ENCODE peak calls at places on chromosomes 1 and 21, in seven cellular contexts. K is astrocyte, U is cardiac muscle cell, R is gastrocnemius medialis, J is thoracic aorta, T is MM.1S, Z is fibroblast of lung. A is an unnamed sample. For H3K27me3, the result is how much of the 10 kb centered on the place peaks cover.

GRCh38 chr1:183002267-183002666 is 21.0 kb upstream of the LAMC1 start:
- DNase-seq in U (no peak), Z (no peak), R (no peak), T (no peak), J (no peak), K (no peak), A (no peak)

GRCh38 chr1:190491404-190491803 is 13.7 kb upstream of the BRINP3 start:
- DNase-seq in U (no peak), K (no peak), J (no peak), T (no peak), R (no peak), Z (no peak), A (no peak)

GRCh38 chr1:25907473-25908058 is 1.3 kb upstream of the STMN1 start:
- DNase-seq in Z (no peak), K (no peak), R (no peak), J (no peak), U (no peak), T (no peak), A (no peak)

GRCh38 chr1:78003882-78004718 is 639 bp upstream of the DNAJB4 start:
- DNase-seq in K (peak), U (peak), J (no peak), Z (peak), R (peak), T (peak), A (no peak)

GRCh38 chr1:41239988-41240610 is 2.0 kb downstream of the SCMH1 start:
- DNase-seq in T (peak), U (peak), J (no peak), K (peak), R (no peak), Z (peak), A (no peak)

GRCh38 chr1:45172764-45173163 is 33.6 kb downstream of the ZSWIM5 start:
- DNase-seq in J (no peak), K (no peak), U (no peak), T (no peak), R (no peak), Z (no peak), A (no peak)

GRCh38 chr21:29187939-29188338 is 57.5 kb downstream of the MAP3K7CL start:
- DNase-seq in Z (peak), K (peak), U (peak), T (no peak), J (no peak), R (peak), A (no peak)

GRCh38 chr1:64664287-64664686 is 80.6 kb upstream of the RAVER2 start:
- DNase-seq in K (peak), J (no peak), U (no peak), T (no peak), Z (no peak), R (no peak), A (no peak)

GRCh38 chr1:41020654-41021053 is 871 bp downstream of the SLFNL1 start:
- DNase-seq in Z (no peak), T (no peak), K (no peak), U (no peak), R (no peak), J (no peak), A (no peak)

GRCh38 chr1:228989992-228990827 is 254.9 kb downstream of the RHOU start:
- DNase-seq in T (no peak), U (peak), Z (peak), J (peak), K (no peak), R (peak), A (peak)

GRCh38 chr1:31335007-31335406 is 37.9 kb downstream of the FABP3 start:
- DNase-seq in U (peak), Z (peak), T (peak), K (peak), J (no peak), R (no peak), A (no peak)

GRCh38 chr1:222996307-222996983 is 146.6 kb downstream of the TLR5 start:
- DNase-seq in K (peak), J (no peak), T (no peak), R (no peak), U (peak), Z (no peak), A (no peak)

GRCh38 chr1:115098979-115099692 is 9.8 kb upstream of the TSPAN2 start:
- DNase-seq in R (no peak), K (peak), T (peak), J (no peak), U (peak), Z (peak), A (peak)

GRCh38 chr1:76786232-76786631 is 81.0 kb upstream of the ST6GALNAC5 start:
- DNase-seq in J (no peak), R (no peak), U (no peak), Z (peak), T (no peak), K (no peak), A (no peak)

GRCh38 chr1:46394872-46395465 is 852 bp downstream of the FAAH start:
- DNase-seq in U (no peak), K (no peak), Z (no peak), T (peak), J (no peak), R (peak), A (no peak)

GRCh38 chr1:93200086-93200620 is 19.6 kb downstream of the CCDC18 start:
- DNase-seq in J (no peak), U (no peak), K (no peak), Z (no peak), R (no peak), T (no peak), A (no peak)

GRCh38 chr1:36517415-36517814 is 34.7 kb upstream of the CSF3R start:
- DNase-seq in K (no peak), R (no peak), T (no peak), Z (no peak), U (no peak), J (no peak), A (no peak)

GRCh38 chr1:157551694-157552693 is at the start of gene FCRL5:
- DNase-seq in T (peak), U (no peak), Z (no peak), R (no peak), J (no peak), K (no peak), A (no peak)

GRCh38 chr1:183186820-183187219 is 756 bp downstream of the LAMC2 start:
- DNase-seq in Z (no peak), J (no peak), R (no peak), U (no peak), T (no peak), K (no peak), A (no peak)

GRCh38 chr1:47760248-47760629 is 236.9 kb downstream of the TRABD2B start:
- DNase-seq in K (no peak), T (no peak), J (no peak), U (no peak), Z (no peak), R (no peak), A (no peak)

GRCh38 chr1:221778535-221779142 is 36.8 kb upstream of the DUSP10 start:
- DNase-seq in K (no peak), T (peak), Z (no peak), R (no peak), U (no peak), J (no peak), A (no peak)

GRCh38 chr1:221777434-221778072 is 35.7 kb upstream of the DUSP10 start:
- DNase-seq in R (no peak), Z (no peak), T (peak), K (no peak), U (no peak), J (no peak), A (no peak)

GRCh38 chr1:221778125-221778524 is 36.2 kb upstream of the DUSP10 start:
- DNase-seq in Z (no peak), T (no peak), K (no peak), R (no peak), U (no peak), J (no peak), A (no peak)

GRCh38 chr1:221775206-221775605 is 33.3 kb upstream of the DUSP10 start:
- DNase-seq in U (no peak), J (no peak), T (no peak), R (no peak), Z (no peak), K (no peak), A (no peak)

DNA sequence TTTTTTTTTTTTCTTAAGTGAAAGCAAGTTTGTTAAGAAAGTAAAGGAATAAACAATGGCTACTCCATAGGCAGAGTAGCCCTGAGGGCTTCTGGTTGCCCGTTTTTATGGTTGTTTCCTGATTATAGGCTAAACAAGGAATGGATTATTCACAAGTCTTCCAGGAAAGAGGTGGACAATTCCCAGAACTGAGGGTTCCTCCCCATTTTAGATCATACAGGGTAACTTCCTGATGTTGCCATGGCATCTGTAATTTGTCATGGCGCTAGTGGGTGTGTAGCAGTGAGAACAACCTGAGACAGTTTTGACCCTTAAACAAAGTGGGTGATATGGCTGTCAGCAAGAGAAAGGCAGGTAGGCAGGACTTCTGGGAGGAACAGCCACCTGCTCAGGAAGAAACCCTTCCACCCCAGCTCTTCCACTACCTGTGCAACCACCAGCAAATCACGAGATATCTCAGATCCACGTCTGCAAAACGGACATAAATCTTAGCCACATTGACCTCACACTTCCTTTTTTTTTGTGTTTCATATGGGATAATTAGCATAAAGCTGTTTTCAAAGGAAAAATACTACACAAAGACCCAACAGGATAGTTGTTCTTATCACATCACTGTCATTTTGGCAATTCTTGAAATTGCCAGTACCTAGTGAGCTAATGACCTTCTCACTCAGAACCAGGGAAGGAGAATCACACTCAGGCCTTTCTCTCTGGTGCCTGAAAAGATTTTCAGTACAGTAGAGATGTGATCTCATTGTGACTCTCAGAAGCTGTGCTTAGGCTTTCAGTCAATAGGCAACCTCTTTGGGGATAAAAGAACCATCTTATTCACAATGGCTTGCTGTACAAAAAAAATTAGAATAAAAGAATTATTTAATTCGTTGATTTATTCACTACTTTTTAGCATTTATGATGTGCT is 34.9 kb upstream of the DUSP10 start:
- DNase-seq in Z (no peak), T (peak), J (no peak), R (no peak), U (no peak), K (no peak), A (no peak)
- H3K27me3 ChIP-seq in Z (under half), T (half or more), J (under half), R (under half), U (under half), K (under half), A (under half)

DNA sequence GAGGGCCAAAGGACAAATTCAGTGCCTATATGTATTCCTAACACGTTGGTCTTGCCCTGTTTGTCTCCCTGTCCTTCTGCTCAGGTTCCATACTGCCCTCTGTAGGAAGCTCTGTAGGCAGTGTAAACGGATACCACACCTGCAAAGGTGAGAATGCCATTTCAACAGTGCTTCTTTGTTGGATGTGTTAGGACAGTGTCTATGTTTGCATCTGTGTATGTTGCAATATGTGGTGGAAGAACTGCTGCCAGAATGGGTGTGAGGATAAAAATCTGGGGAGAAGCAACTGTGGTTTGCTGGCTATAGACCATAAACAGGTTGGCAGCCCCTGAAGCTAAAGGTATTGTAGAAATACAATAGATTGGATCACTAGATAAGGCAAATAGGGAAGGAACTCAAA is 113.1 kb upstream of the BMP8A start:
- DNase-seq in R (no peak), Z (no peak), T (peak), U (no peak), K (no peak), J (no peak), A (no peak)
- TF ChIP-seq CTCF in R (no peak), Z (peak), T (peak), U (peak), K (peak), J (no peak), A (no peak)

DNA sequence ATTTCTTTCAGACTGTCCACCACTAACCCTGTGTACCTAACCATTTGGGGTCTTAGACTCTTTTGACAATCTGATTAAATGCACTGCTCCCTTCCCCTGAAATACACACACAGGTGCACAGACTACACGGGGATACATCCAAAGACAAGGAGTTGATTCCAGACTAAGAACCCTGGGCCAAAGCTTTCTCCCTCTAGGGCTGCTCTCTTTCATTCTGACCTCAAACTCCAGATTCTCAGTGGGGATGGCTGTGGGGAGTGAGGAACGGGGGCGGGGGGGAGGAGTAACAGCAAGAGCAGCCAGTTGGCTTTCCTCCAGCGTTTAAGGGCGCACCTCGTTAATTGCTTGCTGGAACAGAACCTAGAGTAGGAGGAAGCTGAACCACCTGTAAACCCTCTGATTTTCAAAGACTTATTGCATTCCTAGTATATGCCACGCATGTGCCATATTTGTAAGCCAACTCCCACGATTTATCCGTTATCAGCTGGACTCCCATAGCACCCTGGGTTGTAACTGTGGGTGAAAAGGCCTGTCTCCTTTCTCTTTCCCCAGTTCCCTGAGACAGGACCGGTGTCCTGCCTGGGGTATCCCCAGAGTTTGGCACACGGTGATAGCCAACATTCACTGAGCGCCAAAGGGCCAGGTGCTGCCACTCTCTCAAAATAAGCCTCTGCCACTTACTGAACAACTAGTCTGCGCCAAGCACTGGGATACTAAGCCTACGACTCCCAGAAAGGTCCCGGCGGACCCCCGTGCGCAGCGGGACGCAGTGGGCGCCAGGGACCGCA is 904 bp downstream of the MTHFR start:
- DNase-seq in R (peak), U (peak), J (no peak), K (peak), Z (peak), T (peak), A (peak)
- H3K27ac ChIP-seq in R (peak), U (peak), J (peak), K (peak), Z (peak), T (peak), A (peak)

DNA sequence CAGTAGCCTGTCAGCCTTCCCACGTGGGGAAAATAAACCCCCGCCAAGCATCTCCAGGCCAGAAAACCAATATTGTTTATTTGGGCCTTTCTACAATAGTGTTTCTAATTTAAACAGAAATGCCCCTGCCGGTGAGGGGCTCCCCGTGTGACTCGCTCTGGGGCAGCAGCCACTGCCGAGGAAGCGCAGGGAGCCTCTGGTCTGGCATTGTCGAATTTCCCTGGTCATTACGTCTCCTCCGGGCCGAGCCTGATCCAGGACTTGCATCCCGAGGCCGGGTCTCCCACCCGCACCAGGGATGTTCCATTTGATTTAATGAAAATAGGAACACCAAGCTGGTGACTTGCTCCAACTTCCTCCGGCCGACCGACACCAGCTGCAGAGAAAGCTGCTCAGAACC is 20.5 kb downstream of the PRDM16 start:
- DNase-seq in Z (no peak), K (no peak), T (no peak), R (no peak), J (no peak), U (no peak), A (no peak)
- H3K27me3 ChIP-seq in Z (under half), K (under half), T (half or more), R (under half), J (under half), U (under half), A (under half)

DNA sequence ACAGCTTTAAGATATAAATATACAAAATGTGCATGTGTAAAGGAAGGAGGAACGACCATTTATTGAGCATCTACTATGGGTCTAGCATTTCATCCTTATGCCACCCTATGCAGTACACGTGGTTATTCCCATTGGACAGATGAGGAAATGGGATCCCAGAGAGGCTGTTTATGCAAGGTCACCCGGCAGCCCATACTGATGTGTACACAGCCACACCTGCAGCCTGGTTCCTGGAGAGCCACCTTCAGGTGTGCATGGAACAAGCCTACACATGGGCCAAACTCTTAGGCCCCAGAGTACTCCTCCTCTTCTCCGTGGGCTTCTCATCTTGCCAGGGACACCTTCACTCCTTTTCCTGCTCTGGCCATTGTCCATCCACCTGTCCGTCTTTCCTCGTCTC is 108.8 kb downstream of the PAX7 start:
- DNase-seq in Z (no peak), R (no peak), T (no peak), J (no peak), K (no peak), U (no peak), A (no peak)
- TF ChIP-seq CTCF in Z (no peak), R (no peak), T (no peak), J (no peak), K (no peak), U (no peak), A (no peak)

DNA sequence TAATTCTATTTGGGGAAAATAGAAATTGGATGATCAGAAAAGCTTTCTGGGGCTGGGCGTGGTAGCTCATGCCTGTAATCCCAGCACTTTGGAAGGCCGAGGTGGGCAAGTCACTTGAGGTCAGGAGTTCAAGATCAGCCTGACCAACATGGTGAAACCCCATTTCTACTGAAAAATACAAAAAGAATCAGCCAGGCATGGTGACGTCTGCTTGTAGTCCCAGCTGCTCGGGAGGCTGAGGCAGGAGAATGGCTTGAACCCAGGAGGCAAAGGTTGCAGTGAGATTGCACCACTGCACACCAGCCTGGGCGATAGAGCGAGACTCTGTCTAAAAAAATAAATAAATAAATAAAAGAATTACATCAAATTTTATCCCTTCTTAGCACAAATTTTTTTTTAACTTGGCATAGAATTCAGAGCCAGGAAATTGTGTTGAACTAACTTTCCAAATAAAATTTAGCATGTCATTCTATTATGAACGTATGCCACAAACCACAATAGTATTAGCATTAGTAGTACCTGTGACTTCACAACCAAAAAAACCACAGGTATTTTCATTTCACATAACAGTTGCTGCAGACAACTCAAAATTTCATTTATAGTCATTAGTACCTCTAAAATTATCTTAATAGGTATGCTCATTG is 4.5 kb upstream of the ANKRD13C start:
- DNase-seq in T (peak), K (peak), U (peak), J (no peak), Z (peak), R (no peak), A (no peak)
- H3K27ac ChIP-seq in T (no peak), K (peak), U (no peak), J (no peak), Z (no peak), R (no peak), A (no peak)

DNA sequence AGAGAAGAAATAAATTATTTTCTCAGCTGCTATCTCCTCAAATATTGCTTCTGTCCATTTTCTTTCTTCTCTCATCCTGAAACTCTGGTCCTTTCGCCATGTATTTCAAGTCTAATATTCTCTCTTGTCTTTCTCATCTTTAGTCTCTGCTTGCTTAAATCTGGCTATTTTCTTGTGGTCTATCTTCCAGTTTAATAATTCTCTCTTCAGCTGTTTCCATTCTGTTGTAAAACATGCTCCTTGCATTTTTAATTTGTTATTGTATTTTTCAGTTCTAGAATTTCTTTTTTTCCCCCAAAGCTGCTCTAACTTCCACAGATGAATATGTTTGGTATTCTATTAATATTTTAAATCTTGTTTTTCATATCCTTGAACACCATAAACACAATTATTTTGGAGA is 70.1 kb upstream of the TMPRSS2 start:
- DNase-seq in T (no peak), R (no peak), U (no peak), K (no peak), J (no peak), Z (no peak), A (no peak)
- H3K27me3 ChIP-seq in T (under half), R (under half), U (under half), K (under half), J (under half), Z (under half), A (under half)

GRCh38 chr1:214719207-214719606 is 116.2 kb downstream of the CENPF start:
- DNase-seq in T (no peak), Z (no peak), K (peak), J (no peak), U (no peak), R (no peak), A (no peak)
- TF ChIP-seq CTCF in T (no peak), Z (peak), K (no peak), J (no peak), U (no peak), R (no peak), A (no peak)

A was measured in tibial artery.